ENCODE peak calls at places on chromosomes 2 and 18, in ten cellular contexts. G is right lobe of liver, Q is endothelial cell, B is kidney, F is body of pancreas, L is Calu3, Y is HFFc6, P is B cell, Z is colonic mucosa, O is esophagus squamous epithelium. W is an unnamed sample.

GRCh38 chr18:5294113-5294617 is 1.4 kb downstream of the ZBTB14 start:
- DNase-seq in G (no peak), Q (peak), B (peak), F (peak), L (peak), Y (no peak), P (no peak), Z (peak), O (peak), W (peak)

GRCh38 chr18:42929857-42930256 is 185.6 kb downstream of the RIT2 start:
- DNase-seq in G (no peak), Q (no peak), B (no peak), F (no peak), L (no peak), Y (no peak), P (no peak), Z (no peak), O (no peak), W (no peak)

GRCh38 chr2:112881217-112882000 is 29.6 kb upstream of the IL37 start:
- DNase-seq in G (no peak), Q (no peak), B (no peak), F (peak), L (peak), Y (peak), P (no peak), Z (no peak), O (no peak), W (no peak)

GRCh38 chr2:177728920-177729319 is 336.3 kb downstream of the AGPS start:
- DNase-seq in G (no peak), Q (no peak), B (no peak), F (no peak), L (no peak), Y (no peak), P (no peak), Z (no peak), O (no peak), W (no peak)

GRCh38 chr18:37452697-37453385 is 112.8 kb downstream of the CELF4 start:
- DNase-seq in G (no peak), Q (no peak), B (no peak), F (peak), L (peak), Y (peak), P (no peak), Z (no peak), O (no peak), W (no peak)

GRCh38 chr18:32114293-32114692 is 22.6 kb downstream of the RNF138 start:
- DNase-seq in G (no peak), Q (no peak), B (no peak), F (no peak), L (no peak), Y (no peak), P (no peak), Z (no peak), O (no peak), W (no peak)

GRCh38 chr2:47724221-47724981 is 58.5 kb upstream of the MSH6 start:
- DNase-seq in G (no peak), Q (no peak), B (no peak), F (no peak), L (no peak), Y (no peak), P (peak), Z (no peak), O (no peak), W (no peak)

GRCh38 chr2:25664531-25665307 is 8.7 kb downstream of the DTNB start:
- DNase-seq in G (no peak), Q (peak), B (no peak), F (peak), L (peak), Y (peak), P (peak), Z (peak), O (no peak), W (no peak)

GRCh38 chr2:205321240-205321639 is 361.1 kb upstream of the NRP2 start:
- DNase-seq in G (no peak), Q (no peak), B (no peak), F (no peak), L (no peak), Y (peak), P (no peak), Z (no peak), O (no peak), W (no peak)

GRCh38 chr2:174606336-174606735 is 8.7 kb upstream of the WIPF1 start:
- DNase-seq in G (no peak), Q (no peak), B (no peak), F (peak), L (no peak), Y (peak), P (no peak), Z (no peak), O (no peak), W (no peak)

GRCh38 chr2:136242100-136242499 is 124.2 kb upstream of the CXCR4 start:
- DNase-seq in G (no peak), Q (no peak), B (no peak), F (no peak), L (no peak), Y (no peak), P (no peak), Z (no peak), O (no peak), W (no peak)

GRCh38 chr2:234191819-234192407 is 141.4 kb downstream of the SPP2 start:
- DNase-seq in G (no peak), Q (no peak), B (no peak), F (no peak), L (no peak), Y (no peak), P (no peak), Z (no peak), O (no peak), W (no peak)

GRCh38 chr2:19478441-19478840 is 120.0 kb upstream of the OSR1 start:
- DNase-seq in G (no peak), Q (no peak), B (no peak), F (no peak), L (no peak), Y (no peak), P (no peak), Z (no peak), O (no peak), W (no peak)

GRCh38 chr2:200944467-200945394 is 18.7 kb downstream of the ORC2 start:
- DNase-seq in G (no peak), Q (no peak), B (no peak), F (no peak), L (peak), Y (peak), P (no peak), Z (peak), O (no peak), W (no peak)

GRCh38 chr2:23207871-23208270 is 177.1 kb upstream of the KLHL29 start:
- DNase-seq in G (no peak), Q (no peak), B (no peak), F (no peak), L (no peak), Y (no peak), P (no peak), Z (peak), O (no peak), W (no peak)

GRCh38 chr2:11533278-11534077 is at the start of gene GREB1:
- DNase-seq in G (no peak), Q (no peak), B (no peak), F (no peak), L (no peak), Y (peak), P (no peak), Z (no peak), O (no peak), W (no peak)

GRCh38 chr2:155372969-155373368 is 674.5 kb downstream of the KCNJ3 start:
- DNase-seq in G (no peak), Q (no peak), B (no peak), F (no peak), L (no peak), Y (no peak), P (no peak), Z (no peak), O (no peak), W (no peak)
- TF ChIP-seq CTCF in G (no peak), Q (no peak), B (no peak), F (no peak), L (no peak), Y (peak), P (no peak), Z (no peak), O (no peak), W (no peak)

GRCh38 chr2:128179461-128179755 is 88.4 kb downstream of the UGGT1 start:
- DNase-seq in G (no peak), Q (no peak), B (no peak), F (no peak), L (no peak), Y (no peak), P (no peak), Z (no peak), O (no peak), W (no peak)
- TF ChIP-seq CTCF in G (no peak), Q (no peak), B (no peak), F (peak), L (no peak), Y (peak), P (peak), Z (no peak), O (no peak), W (peak)

DNA sequence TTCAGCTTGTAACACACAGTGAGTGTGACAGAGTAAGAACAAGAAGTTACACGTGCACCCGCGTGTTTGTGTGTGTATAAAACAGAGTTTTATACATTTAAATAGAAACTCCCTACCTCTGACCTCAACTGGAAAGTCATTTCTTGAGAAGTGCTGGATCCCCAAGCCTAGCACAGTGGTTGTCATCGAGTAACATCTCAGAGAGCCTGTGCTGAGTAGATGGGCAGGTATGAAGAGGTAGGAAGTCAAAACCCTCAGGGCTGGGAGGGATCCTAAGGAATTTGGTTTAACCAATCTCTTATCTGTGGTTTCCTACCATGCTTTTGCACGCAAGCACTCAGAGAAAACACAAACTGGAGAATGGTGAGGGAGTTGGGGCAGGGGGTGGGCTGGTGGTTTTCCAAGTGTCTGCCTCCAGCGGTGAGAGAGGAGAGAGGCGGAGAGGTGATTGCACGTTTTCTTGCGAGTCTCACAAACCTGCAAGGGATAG is 9.2 kb downstream of the ACOXL start:
- DNase-seq in G (no peak), Q (no peak), B (no peak), F (no peak), L (no peak), Y (no peak), P (no peak), Z (no peak), O (no peak), W (no peak)
- TF ChIP-seq CTCF in G (no peak), Q (no peak), B (no peak), F (no peak), L (no peak), Y (no peak), P (no peak), Z (no peak), O (no peak), W (no peak)

GRCh38 chr2:62526531-62527381 is 20.8 kb upstream of the TMEM17 start:
- DNase-seq in G (no peak), Q (no peak), B (no peak), F (no peak), L (peak), Y (no peak), P (no peak), Z (no peak), O (no peak), W (no peak)
- TF ChIP-seq CTCF in G (no peak), Q (no peak), B (no peak), F (no peak), L (no peak), Y (no peak), P (no peak), Z (no peak), O (no peak), W (no peak)

W was measured in natural killer cell.